ENCODE peak calls at places on chromosomes 5 and 9, in five cellular contexts. V is GM12891; T is stimulated activated CD4-positive, alpha-beta T cell treated with anti-CD3 and anti-CD28 coated beads, Interleukin-4, amount 100 ng/mL, for 48 hours; C is PC-3; K is cardiac fibroblast. B is an unnamed sample.

GRCh38 chr5:102879741-102880140 is 124.6 kb downstream of the PAM start:
- DNase-seq in K (no peak), T (no peak), C (peak; percentile 61), V (no peak), B (no peak)

GRCh38 chr9:71743217-71743705 is 25.1 kb downstream of the CEMIP2 start:
- DNase-seq in V (no peak), T (no peak), K (peak; percentile 73), C (no peak), B (no peak)

GRCh38 chr5:109329296-109330252 is 80.2 kb downstream of the PJA2 start:
- DNase-seq in V (no peak), K (peak; percentile 88), T (no peak), C (peak; percentile 65), B (no peak)

GRCh38 chr5:138778234-138778633 is 25.0 kb downstream of the CTNNA1 start:
- DNase-seq in C (no peak), V (no peak), T (no peak), K (no peak), B (no peak)

GRCh38 chr9:6671416-6671815 is 25.9 kb upstream of the GLDC start:
- DNase-seq in K (no peak), V (no peak), C (no peak), T (no peak), B (no peak)

GRCh38 chr5:54658014-54658413 is 140.5 kb downstream of the SNX18 start:
- DNase-seq in K (peak; percentile 87), T (no peak), V (no peak), C (peak; percentile 27), B (no peak)

GRCh38 chr9:86732514-86732913 is 214.8 kb downstream of the GAS1 start:
- DNase-seq in T (no peak), K (peak; percentile 93), V (no peak), C (peak; percentile 83), B (no peak)

GRCh38 chr5:168793844-168794837 is 215.0 kb upstream of the PANK3 start:
- DNase-seq in C (no peak), K (peak; percentile 74), V (no peak), T (peak; percentile 21), B (no peak)

GRCh38 chr9:18447131-18447530 is 26.8 kb upstream of the ADAMTSL1 start:
- DNase-seq in C (peak; percentile 22), T (no peak), K (no peak), V (no peak), B (no peak)

GRCh38 chr9:115126406-115126805 is 8.4 kb upstream of the TNC start:
- DNase-seq in K (no peak), V (no peak), C (no peak), T (no peak), B (no peak)

GRCh38 chr9:76630916-76631315 is 133.3 kb upstream of the PCA3 start:
- DNase-seq in V (no peak), T (no peak), C (no peak), K (no peak), B (no peak)

GRCh38 chr5:38634961-38635369 is 78.5 kb upstream of the LIFR start:
- DNase-seq in C (no peak), T (no peak), V (no peak), K (no peak), B (no peak)

GRCh38 chr5:78252715-78253114 is 41.8 kb downstream of the AP3B1 start:
- DNase-seq in T (no peak), V (no peak), K (no peak), C (no peak), B (no peak)

GRCh38 chr9:121073038-121073437 is 1.7 kb upstream of the CNTRL start:
- DNase-seq in K (peak; percentile 94), C (peak; percentile 22), T (no peak), V (no peak), B (no peak)

GRCh38 chr5:15495026-15495425 is 5.0 kb upstream of the FBXL7 start:
- DNase-seq in C (no peak), K (no peak), T (no peak), V (no peak), B (no peak)